ENCODE peak calls at places on chromosomes 13 and 19, in ten cellular contexts. K is NCI-H524; S is T-helper 1 cell; W is SK-N-DZ; U is central memory CD8-positive, alpha-beta T cell; M is SW 1271; Y is fibroblast of the conjunctiva; L is stimulated activated CD8-positive, alpha-beta memory T cell treated with anti-CD3 and anti-CD28 coated beads, Interleukin-4, amount 100 ng/mL, for 1 hour; O is NCI-H446; G is GM19239. D is an unnamed sample.

GRCh38 chr13:34967851-34968562 is 25.9 kb downstream of the NBEA start:
- DNase-seq in Y (no peak), M (no peak), K (no peak), S (no peak), L (no peak), O (no peak), U (no peak), G (no peak), W (no peak), D (no peak)

GRCh38 chr13:97259787-97260641 is 37.9 kb downstream of the MBNL2 start:
- DNase-seq in G (no peak), K (no peak), U (no peak), S (no peak), Y (no peak), O (no peak), L (no peak), W (peak; percentile 54), M (peak; percentile 5), D (no peak)

GRCh38 chr19:18645035-18645511 is 8.2 kb downstream of the KLHL26 start:
- DNase-seq in M (no peak), W (no peak), O (no peak), K (no peak), Y (no peak), U (no peak), G (no peak), L (no peak), S (no peak), D (no peak)

GRCh38 chr13:81551036-81551435 is 1210.1 kb upstream of the SPRY2 start:
- DNase-seq in O (no peak), L (no peak), U (no peak), K (no peak), G (no peak), W (no peak), M (no peak), Y (no peak), S (no peak), D (no peak)

GRCh38 chr19:45275370-45275971 is 24.4 kb downstream of the MARK4 start:
- DNase-seq in S (no peak), Y (peak; percentile 44), M (no peak), U (no peak), G (no peak), O (peak; percentile 52), W (no peak), L (no peak), K (peak; percentile 83), D (no peak)

GRCh38 chr13:42925626-42926025 is 66.4 kb downstream of the EPSTI1 start:
- DNase-seq in U (no peak), L (no peak), M (no peak), O (no peak), K (no peak), G (no peak), W (peak; percentile 13), Y (no peak), S (no peak), D (no peak)

GRCh38 chr19:53881482-53882390 is at the start of gene PRKCG:
- DNase-seq in U (peak; percentile 48), O (no peak), M (peak; percentile 30), K (no peak), W (peak; percentile 40), Y (no peak), S (peak; percentile 71), L (no peak), G (no peak), D (no peak)

GRCh38 chr19:52231154-52231565 is 38.2 kb upstream of the ZNF766 start:
- DNase-seq in Y (no peak), O (no peak), S (no peak), U (no peak), G (no peak), M (no peak), W (no peak), L (no peak), K (no peak), D (no peak)

GRCh38 chr19:2507109-2507508 is 31.2 kb downstream of the GADD45B start:
- DNase-seq in O (no peak), U (no peak), S (no peak), W (no peak), Y (no peak), G (no peak), L (no peak), K (no peak), M (no peak), D (no peak)

GRCh38 chr19:13429563-13429962 is 76.7 kb downstream of the CACNA1A start:
- DNase-seq in U (no peak), W (no peak), M (no peak), G (no peak), Y (no peak), L (no peak), O (no peak), K (no peak), S (no peak), D (no peak)

GRCh38 chr13:49584771-49585182 is 581 bp downstream of the RCBTB1 start:
- DNase-seq in S (no peak), O (no peak), L (no peak), U (no peak), W (peak; percentile 26), K (peak; percentile 7), G (no peak), M (no peak), Y (no peak), D (no peak)

GRCh38 chr13:37058801-37059135 is 720 bp downstream of the SUPT20H start:
- DNase-seq in Y (peak; percentile 4), G (no peak), U (no peak), O (peak; percentile 42), K (no peak), W (no peak), L (no peak), S (no peak), M (no peak), D (no peak)

GRCh38 chr13:98142427-98143156 is at the start of gene FARP1:
- DNase-seq in Y (peak; percentile 17), K (peak; percentile 76), G (peak; percentile 59), W (peak; percentile 76), L (no peak), U (no peak), M (no peak), S (no peak), O (peak; percentile 8), D (peak; percentile 38)

GRCh38 chr13:44867825-44868224 is 121.4 kb downstream of the NUFIP1 start:
- DNase-seq in Y (peak; percentile 5), O (no peak), K (no peak), L (no peak), G (no peak), U (no peak), S (no peak), M (no peak), W (no peak), D (no peak)

GRCh38 chr13:110652231-110652730 is 36.9 kb downstream of the NAXD start:
- DNase-seq in M (no peak), O (no peak), Y (no peak), U (no peak), W (no peak), L (no peak), S (no peak), K (no peak), G (no peak), D (no peak)

GRCh38 chr13:77699059-77699680 is 1.7 kb downstream of the SLAIN1 start:
- DNase-seq in W (no peak), Y (no peak), O (no peak), G (no peak), U (no peak), K (no peak), M (no peak), L (no peak), S (no peak), D (no peak)

GRCh38 chr13:73254827-73255226 is 196.0 kb downstream of the KLF5 start:
- DNase-seq in O (no peak), M (no peak), K (no peak), G (no peak), W (no peak), S (no peak), L (no peak), Y (no peak), U (no peak), D (no peak)

GRCh38 chr13:76009491-76009890 is 373.4 kb downstream of the LMO7 start:
- DNase-seq in U (no peak), O (no peak), G (no peak), W (no peak), L (no peak), S (no peak), K (no peak), Y (no peak), M (no peak), D (no peak)

GRCh38 chr19:38303517-38304351 is at the start of gene C19orf33:
- DNase-seq in K (no peak), Y (no peak), O (no peak), L (no peak), M (peak; percentile 67), U (no peak), S (no peak), G (no peak), W (no peak), D (no peak)

GRCh38 chr13:48532146-48532472 is 771 bp downstream of the RCBTB2 start:
- DNase-seq in S (no peak), K (no peak), U (no peak), G (no peak), L (no peak), M (no peak), W (no peak), O (no peak), Y (peak; percentile 29), D (no peak)

GRCh38 chr13:99385161-99385560 is 78.0 kb upstream of the GPR183 start:
- DNase-seq in K (no peak), U (peak; percentile 10), W (no peak), Y (no peak), G (no peak), L (no peak), M (no peak), S (no peak), O (no peak), D (no peak)

GRCh38 chr13:111139874-111140561 is 24.9 kb downstream of the ARHGEF7 start:
- DNase-seq in Y (no peak), K (no peak), S (no peak), U (no peak), L (no peak), O (no peak), W (no peak), G (no peak), M (no peak), D (no peak)

GRCh38 chr19:57841364-57841763 is 8.3 kb upstream of the ZNF587 start:
- DNase-seq in O (no peak), L (no peak), Y (no peak), G (no peak), S (no peak), M (no peak), K (no peak), U (no peak), W (no peak), D (no peak)

GRCh38 chr13:106349080-106349841 is 186.2 kb downstream of the EFNB2 start:
- DNase-seq in G (no peak), O (no peak), K (peak; percentile 56), L (no peak), W (no peak), Y (no peak), S (no peak), U (no peak), M (no peak), D (no peak)

GRCh38 chr19:40433391-40434216 is 7.8 kb upstream of the SERTAD1 start:
- DNase-seq in L (no peak), O (no peak), Y (peak; percentile 86), G (peak; percentile 58), M (peak; percentile 69), K (peak; percentile 71), W (peak; percentile 81), S (peak; percentile 56), U (no peak), D (peak; percentile 89)